ENCODE peak calls at places on chromosomes 7 and 10, in seven cellular contexts. N is K562, T is HCT116, G is GM12878, I is H1, P is A549, Q is HepG2. Y is an unnamed sample.

GRCh38 chr10:84825330-84825729 is 496.9 kb downstream of the CCSER2 start:
- DNase-seq in N (no peak), P (peak; percentile 18), Q (no peak), G (no peak), I (no peak), T (no peak), Y (no peak)

GRCh38 chr10:49791100-49791499 is 29.0 kb upstream of the OGDHL start:
- DNase-seq in P (no peak), I (no peak), G (no peak), N (no peak), Q (no peak), T (no peak), Y (no peak)

GRCh38 chr10:35387768-35388167 is 51.5 kb downstream of the CCNY start:
- DNase-seq in Q (no peak), I (no peak), P (peak; percentile 37), G (peak; percentile 50), N (no peak), T (no peak), Y (no peak)

GRCh38 chr10:13990918-13991317 is 339.8 kb downstream of the FRMD4A start:
- DNase-seq in N (no peak), P (no peak), G (no peak), I (no peak), T (no peak), Q (no peak), Y (no peak)

GRCh38 chr10:48505394-48506112 is 99.3 kb downstream of the ARHGAP22 start:
- DNase-seq in G (no peak), T (no peak), P (no peak), I (peak; percentile 31), Q (no peak), N (peak; percentile 47), Y (peak; percentile 52)

GRCh38 chr10:131733596-131733995 is 167.2 kb upstream of the PPP2R2D start:
- DNase-seq in I (no peak), P (no peak), T (no peak), Q (no peak), G (no peak), N (no peak), Y (no peak)

GRCh38 chr7:101631224-101631714 is 2.2 kb upstream of the MYL10 start:
- DNase-seq in P (no peak), T (no peak), Q (no peak), I (no peak), G (no peak), N (no peak), Y (no peak)

GRCh38 chr7:2030475-2031456 is 202.0 kb downstream of the MAD1L1 start:
- DNase-seq in I (no peak), T (no peak), P (no peak), G (no peak), Q (no peak), N (no peak), Y (peak; percentile 63)

GRCh38 chr10:71740069-71740468 is 20.5 kb upstream of the C10orf105 start:
- DNase-seq in N (no peak), I (no peak), G (no peak), Q (no peak), T (no peak), P (no peak), Y (no peak)

GRCh38 chr10:79176949-79177602 is 108.3 kb downstream of the ZMIZ1 start:
- DNase-seq in Q (peak; percentile 65), P (no peak), T (no peak), I (no peak), N (no peak), G (no peak), Y (no peak)

GRCh38 chr7:85220651-85221050 is 33.8 kb upstream of the SEMA3D start:
- DNase-seq in G (no peak), Q (no peak), T (no peak), I (no peak), N (no peak), P (no peak), Y (no peak)

GRCh38 chr10:15859531-15859864 is 809 bp downstream of the MINDY3 start:
- DNase-seq in T (no peak), P (no peak), N (no peak), G (no peak), I (no peak), Q (no peak), Y (no peak)

GRCh38 chr7:81062747-81063146 is 143.9 kb upstream of the SEMA3C start:
- DNase-seq in I (no peak), N (no peak), T (no peak), P (no peak), G (no peak), Q (no peak), Y (no peak)

GRCh38 chr10:47050618-47051455 is 139.6 kb downstream of the PTPN20 start:
- DNase-seq in G (no peak), P (no peak), T (no peak), N (no peak), Q (no peak), I (no peak), Y (no peak)

GRCh38 chr7:95527776-95528250 is 42.1 kb downstream of the ASB4 start:
- DNase-seq in P (no peak), N (no peak), G (no peak), I (no peak), Q (no peak), T (no peak), Y (no peak)

GRCh38 chr10:48455392-48456151 is 149.1 kb downstream of the MAPK8 start:
- DNase-seq in P (no peak), T (no peak), N (no peak), Q (no peak), G (no peak), I (no peak), Y (no peak)

GRCh38 chr10:79502561-79503309 is 9.6 kb upstream of the EIF5AL1 start:
- DNase-seq in N (peak; percentile 41), I (peak; percentile 29), P (peak; percentile 30), T (no peak), Q (peak; percentile 26), G (no peak), Y (peak; percentile 45)

GRCh38 chr10:110529596-110530011 is 31.9 kb downstream of the DUSP5 start:
- DNase-seq in P (no peak), T (no peak), N (no peak), G (peak; percentile 68), I (no peak), Q (no peak), Y (no peak)

GRCh38 chr7:86958380-86958779 is 101.1 kb downstream of the ELAPOR2 start:
- DNase-seq in T (no peak), Q (no peak), P (no peak), N (no peak), G (no peak), I (no peak), Y (no peak)

GRCh38 chr7:132836746-132837145 is 245.1 kb downstream of the CHCHD3 start:
- DNase-seq in N (no peak), G (no peak), I (no peak), Q (no peak), T (no peak), P (peak; percentile 27), Y (no peak)

GRCh38 chr10:99619090-99619800 is 994 bp downstream of the SLC25A28 start:
- DNase-seq in Q (no peak), N (no peak), G (peak; percentile 39), I (no peak), P (no peak), T (no peak), Y (peak; percentile 43)

GRCh38 chr10:124301736-124302135 is 117.0 kb downstream of the OAT start:
- DNase-seq in I (no peak), T (no peak), N (no peak), G (no peak), Q (no peak), P (no peak), Y (no peak)

GRCh38 chr7:124033093-124033806 is 383 bp upstream of the TMEM229A start:
- DNase-seq in P (no peak), N (peak; percentile 15), Q (no peak), G (no peak), T (no peak), I (no peak), Y (no peak)

DNA sequence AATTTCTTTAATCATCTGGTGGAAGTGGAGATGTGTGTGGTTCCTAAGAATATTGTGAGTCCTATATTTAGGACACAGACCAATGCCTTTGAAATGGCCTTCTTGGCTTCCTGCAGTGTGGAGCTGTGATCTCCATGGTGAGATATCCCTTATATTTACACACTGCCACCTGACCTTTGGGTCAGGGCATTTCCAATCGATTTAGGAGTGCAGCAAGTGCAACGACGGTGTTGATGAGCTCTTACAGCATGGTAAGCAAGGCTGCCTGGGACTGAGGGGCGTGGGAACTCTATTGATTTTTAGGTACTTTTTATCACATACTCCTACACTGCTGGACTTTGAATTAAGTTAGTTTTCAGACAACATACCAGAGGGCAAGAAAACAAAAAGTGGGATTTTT is 146.0 kb downstream of the NRG3 start:
- DNase-seq in Q (no peak), T (no peak), I (no peak), G (no peak), N (no peak), P (no peak), Y (no peak)
- TF ChIP-seq MAX in Q (no peak), T (no peak), I (no peak), G (no peak), N (no peak), P (no peak), Y (no peak)

DNA sequence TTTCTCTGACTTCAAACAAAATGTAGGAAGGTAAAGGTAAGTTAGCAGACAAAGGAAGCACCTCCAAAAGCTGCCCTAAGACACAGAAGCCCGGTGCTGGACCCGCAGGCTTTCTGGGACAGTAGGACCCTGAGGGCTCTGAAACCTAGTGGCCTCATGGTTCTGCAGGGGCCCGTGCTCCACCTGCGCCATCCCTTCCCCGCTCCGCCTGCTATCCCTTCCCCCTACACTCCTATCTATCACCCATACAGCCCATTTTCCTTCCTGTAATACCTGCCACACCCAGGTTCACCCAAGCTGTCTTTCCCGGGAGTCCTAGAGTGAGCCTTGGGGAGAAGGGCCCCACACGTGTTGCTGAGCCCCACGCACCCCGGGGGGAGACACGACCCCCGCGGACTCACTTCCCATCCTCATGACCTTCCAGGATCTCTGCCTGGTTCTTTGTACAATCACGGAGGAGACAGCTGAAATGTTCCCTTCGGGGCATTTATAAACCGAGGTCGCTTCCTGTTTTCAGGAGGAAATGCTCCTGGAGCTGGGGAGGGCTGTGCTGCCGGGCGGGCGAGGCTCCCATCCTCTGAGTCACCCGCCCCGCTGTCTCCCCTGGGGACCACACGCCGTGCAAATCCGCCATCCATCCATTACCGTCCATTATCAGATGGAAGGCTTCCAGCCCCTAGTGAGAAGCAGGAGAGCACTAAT is 251.7 kb upstream of the PITRM1 start:
- DNase-seq in Q (no peak), G (no peak), N (no peak), T (peak; percentile 28), P (no peak), I (no peak), Y (peak; percentile 81)
- TF ChIP-seq MAX in Q (no peak), G (no peak), N (no peak), T (peak; percentile 46), P (no peak), I (no peak), Y (no peak)

GRCh38 chr10:73017955-73018480 is 63.4 kb upstream of the PLA2G12B start:
- DNase-seq in I (no peak), T (no peak), P (no peak), G (no peak), N (no peak), Q (no peak), Y (no peak)
- TF ChIP-seq MAX in I (no peak), T (no peak), P (no peak), G (no peak), N (no peak), Q (no peak), Y (no peak)

DNA sequence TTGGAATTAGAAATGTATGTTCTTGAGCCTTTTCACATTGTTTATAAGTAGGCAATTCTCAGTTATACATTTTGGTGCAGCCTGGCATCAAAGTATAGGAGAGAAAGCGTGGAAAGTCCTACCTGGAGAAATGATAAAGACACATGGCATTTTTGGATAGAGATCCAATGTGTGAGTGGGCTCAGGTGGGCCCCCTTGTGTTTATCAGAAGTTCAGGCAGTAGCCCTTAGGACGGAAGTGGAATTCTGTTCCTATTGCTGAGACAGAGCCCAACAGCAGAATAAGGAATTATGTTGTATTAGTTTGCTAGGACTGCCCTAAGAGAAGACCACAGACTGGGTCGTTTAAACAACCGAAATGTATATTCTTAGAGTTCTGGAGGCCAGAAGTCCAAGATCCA is 85.2 kb upstream of the AMPH start:
- DNase-seq in N (no peak), G (no peak), T (no peak), Q (no peak), P (no peak), I (no peak), Y (no peak)
- TF ChIP-seq MAX in N (no peak), G (no peak), T (no peak), Q (no peak), P (no peak), I (no peak), Y (no peak)

Y was measured in NB4.